ENCODE peak calls at places on chromosomes 4 and X, in ten cellular contexts. K, B, S, Z, N, L, J, D, P and I are unnamed samples.

GRCh38 chr4:114378306-114378903 is 220.2 kb upstream of the UGT8 start:
- DNase-seq in L (no peak), S (peak; percentile 74), J (no peak), K (peak; percentile 74), P (no peak), Z (no peak), N (peak; percentile 65), D (no peak), B (no peak), I (no peak)

GRCh38 chr4:153081693-153082092 is 122.5 kb upstream of the TRIM2 start:
- DNase-seq in D (no peak), J (no peak), N (no peak), B (no peak), L (no peak), S (no peak), K (no peak), Z (no peak), P (no peak), I (no peak)

GRCh38 chrX:140756948-140757347 is 47.4 kb downstream of the LINC00632 start:
- DNase-seq in D (no peak), Z (no peak), J (no peak), L (no peak), N (no peak), B (no peak), P (no peak), K (no peak), S (no peak), I (no peak)

GRCh38 chrX:24890677-24891076 is 125.1 kb downstream of the ARX start:
- DNase-seq in S (no peak), L (no peak), K (no peak), Z (no peak), P (no peak), J (no peak), D (no peak), B (no peak), N (no peak), I (no peak)

GRCh38 chr4:187380181-187380581 is 615.4 kb upstream of the ZFP42 start:
- DNase-seq in K (peak; percentile 6), B (no peak), P (peak; percentile 43), N (peak; percentile 15), L (no peak), S (peak; percentile 21), Z (peak; percentile 28), J (no peak), D (no peak), I (no peak)

GRCh38 chr4:158008551-158009218 is 164.1 kb downstream of the GASK1B start:
- DNase-seq in D (no peak), Z (no peak), J (no peak), L (no peak), B (no peak), N (peak; percentile 63), S (peak; percentile 50), K (peak; percentile 39), P (no peak), I (no peak)

GRCh38 chr4:22491939-22492338 is 23.9 kb downstream of the ADGRA3 start:
- DNase-seq in J (no peak), P (no peak), S (no peak), Z (no peak), L (no peak), N (no peak), B (no peak), K (no peak), D (no peak), I (no peak)

GRCh38 chr4:3797831-3798500 is 31.8 kb downstream of the ADRA2C start:
- DNase-seq in N (no peak), D (no peak), B (no peak), S (no peak), L (no peak), Z (no peak), P (no peak), J (no peak), K (no peak), I (peak; percentile 25)

GRCh38 chr4:154660052-154660451 is 47.6 kb upstream of the FGG start:
- DNase-seq in K (peak; percentile 53), J (no peak), P (peak; percentile 37), S (peak; percentile 1), L (no peak), B (no peak), Z (no peak), D (no peak), N (no peak), I (no peak)

GRCh38 chrX:115533485-115533884 is 27.5 kb upstream of the PLS3 start:
- DNase-seq in P (peak; percentile 79), S (peak; percentile 65), L (no peak), J (no peak), Z (no peak), N (peak; percentile 60), D (no peak), K (peak; percentile 71), B (no peak), I (no peak)

GRCh38 chr4:152961041-152961751 is 25.1 kb downstream of the FHDC1 start:
- DNase-seq in N (no peak), S (no peak), Z (no peak), L (no peak), K (peak; percentile 46), D (no peak), B (no peak), P (no peak), J (no peak), I (no peak)

GRCh38 chr4:171594293-171594692 is 218.9 kb upstream of the GALNTL6 start:
- DNase-seq in K (no peak), P (no peak), N (no peak), S (no peak), B (no peak), J (no peak), D (no peak), Z (no peak), L (no peak), I (no peak)